ENCODE peak calls at places on chromosomes 5 and 9, in nine cellular contexts. Y is astrocyte of the spinal cord, C is LNCaP clone FGC, H is left ventricle myocardium inferior, Z is pancreas, X is A549, K is psoas muscle, L is hepatocyte, S is cardiac muscle cell. E is an unnamed sample.

GRCh38 chr5:54009357-54009756 is 301.0 kb downstream of the ARL15 start:
- DNase-seq in Y (no peak), K (no peak), L (no peak), H (no peak), Z (no peak), C (no peak), S (no peak), X (no peak), E (no peak)

GRCh38 chr5:163807781-163808180 is 302.4 kb downstream of the MAT2B start:
- DNase-seq in L (no peak), S (peak; percentile 44), H (no peak), K (no peak), C (no peak), Y (peak; percentile 23), Z (no peak), X (no peak), E (no peak)

GRCh38 chr9:71355884-71356283 is 234.5 kb upstream of the TRPM3 start:
- DNase-seq in X (peak; percentile 9), Z (no peak), C (no peak), K (no peak), H (no peak), S (no peak), L (no peak), Y (no peak), E (no peak)

GRCh38 chr5:155915626-155916025 is 411.3 kb upstream of the SGCD start:
- DNase-seq in X (no peak), S (no peak), L (no peak), Y (no peak), H (no peak), C (no peak), K (no peak), Z (no peak), E (no peak)

GRCh38 chr5:130720355-130720754 is 444.7 kb downstream of the HINT1 start:
- DNase-seq in Z (no peak), C (peak; percentile 7), H (no peak), X (peak; percentile 61), S (peak; percentile 72), Y (peak; percentile 71), L (peak; percentile 69), K (no peak), E (peak; percentile 35)

GRCh38 chr9:100350188-100350587 is 2.6 kb downstream of the TEX10 start:
- DNase-seq in L (no peak), Y (no peak), Z (no peak), X (no peak), S (no peak), H (no peak), K (no peak), C (no peak), E (peak; percentile 30)

GRCh38 chr9:93686127-93686879 is 109.9 kb downstream of the PHF2 start:
- DNase-seq in Y (no peak), H (no peak), S (no peak), L (no peak), X (no peak), C (no peak), Z (no peak), K (no peak), E (no peak)

GRCh38 chr5:112210430-112211005 is 208.6 kb downstream of the EPB41L4A start:
- DNase-seq in C (peak; percentile 11), L (peak; percentile 67), Z (peak; percentile 15), S (peak; percentile 63), K (no peak), Y (peak; percentile 46), H (no peak), X (peak; percentile 66), E (peak; percentile 24)

GRCh38 chr5:176167800-176168199 is 70.4 kb upstream of the SIMC1 start:
- DNase-seq in L (no peak), H (no peak), Y (no peak), Z (no peak), K (no peak), C (no peak), S (no peak), X (no peak), E (no peak)

GRCh38 chr9:106039151-106039935 is 345.0 kb downstream of the TMEM38B start:
- DNase-seq in X (no peak), Y (no peak), S (no peak), Z (no peak), K (no peak), H (no peak), L (no peak), C (no peak), E (no peak)

GRCh38 chr5:45521067-45521466 is 175.1 kb downstream of the HCN1 start:
- DNase-seq in X (peak; percentile 0), C (peak; percentile 2), Y (peak; percentile 60), H (no peak), Z (peak; percentile 38), K (no peak), S (peak; percentile 6), L (peak; percentile 64), E (peak; percentile 49)

GRCh38 chr5:67160985-67161384 is 35.6 kb downstream of the CD180 start:
- DNase-seq in S (peak; percentile 15), X (peak; percentile 58), L (no peak), K (no peak), Y (peak; percentile 59), C (peak; percentile 57), Z (no peak), H (no peak), E (no peak)

DNA sequence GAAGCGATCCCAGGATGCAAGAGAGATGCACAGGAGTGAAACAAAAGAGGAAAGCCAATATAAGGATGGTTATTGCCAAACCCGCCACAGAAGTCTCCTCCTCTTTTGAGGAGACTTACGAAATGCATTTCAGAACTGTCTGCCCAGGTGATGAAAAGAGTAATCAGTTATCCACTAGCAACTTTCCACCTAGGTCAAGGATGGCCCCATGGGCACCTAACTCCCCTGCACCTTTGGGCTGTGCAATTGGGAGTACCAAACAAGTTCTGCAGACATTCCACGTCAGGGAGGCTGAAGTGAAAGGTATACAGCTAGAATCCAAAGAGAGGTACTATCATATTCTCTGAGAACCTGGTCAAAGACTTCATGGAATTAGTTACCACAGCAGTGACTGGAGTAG is 25.7 kb downstream of the HMGCS1 start:
- DNase-seq in H (no peak), L (no peak), Z (no peak), Y (no peak), X (no peak), S (no peak), K (no peak), C (no peak), E (no peak)
- TF ChIP-seq CTCF in H (no peak), L (no peak), Z (no peak), Y (no peak), X (no peak), S (no peak), K (no peak), C (no peak), E (no peak)

GRCh38 chr5:119048246-119048645 is 22.6 kb upstream of the DMXL1 start:
- DNase-seq in K (no peak), S (no peak), H (no peak), Y (no peak), L (no peak), C (no peak), Z (no peak), X (no peak), E (no peak)
- TF ChIP-seq CTCF in K (no peak), S (no peak), H (no peak), Y (no peak), L (no peak), C (no peak), Z (no peak), X (no peak), E (no peak)

DNA sequence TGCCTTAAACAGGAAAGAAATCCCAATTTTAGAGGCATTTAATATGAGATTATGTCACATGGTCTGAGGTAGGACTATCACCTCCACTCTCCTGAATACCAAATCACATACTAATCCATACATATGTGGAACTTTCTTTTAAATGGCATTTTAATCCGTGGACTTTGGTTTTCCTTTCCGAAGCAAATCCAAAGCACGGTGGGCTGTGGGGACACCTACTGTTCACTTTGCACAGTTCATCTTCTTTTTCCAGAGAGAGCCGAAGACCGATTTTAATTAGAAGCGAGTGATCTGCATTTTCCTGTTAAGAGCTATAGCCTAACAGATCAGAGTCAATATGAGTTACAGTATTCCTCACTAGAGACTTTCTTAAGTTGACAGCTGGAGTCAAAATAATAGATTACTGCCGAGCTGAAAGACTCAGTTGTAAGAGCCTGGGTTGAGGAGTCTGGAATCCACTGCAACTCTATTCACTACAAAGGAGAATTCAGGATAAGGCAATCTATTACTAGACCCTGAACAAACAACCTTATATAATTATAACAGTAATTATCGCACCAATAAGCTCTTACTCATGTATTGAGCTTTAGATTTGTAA is 144.8 kb downstream of the TRPM6 start:
- DNase-seq in K (no peak), L (peak; percentile 39), Z (no peak), H (no peak), X (peak; percentile 33), S (peak; percentile 49), Y (peak; percentile 54), C (no peak), E (peak; percentile 11)
- TF ChIP-seq CTCF in K (peak; percentile 67), L (peak; percentile 79), Z (peak; percentile 22), H (peak; percentile 72), X (peak; percentile 66), S (peak; percentile 79), Y (peak; percentile 84), C (peak; percentile 73), E (peak; percentile 47)

DNA sequence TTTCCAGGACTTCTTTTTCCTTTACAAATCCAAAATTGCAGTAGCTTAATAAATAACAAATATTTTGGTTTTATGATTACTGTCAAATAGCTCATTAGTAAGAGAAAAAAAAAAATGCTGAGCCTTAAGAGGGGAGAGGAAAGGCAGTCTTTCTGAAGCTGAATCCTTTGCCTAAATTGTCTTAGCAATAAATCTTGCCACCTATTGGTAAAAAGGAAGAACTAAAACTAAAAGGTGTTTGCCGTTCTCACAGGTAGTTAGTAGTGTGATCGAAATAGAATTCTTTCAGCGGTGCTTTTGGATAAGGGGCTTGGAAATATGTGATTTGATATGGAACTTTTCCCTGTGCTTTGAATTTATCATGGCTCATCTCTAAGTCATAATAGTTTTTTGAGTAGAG is 31.2 kb downstream of the PIK3R1 start:
- DNase-seq in Y (no peak), X (no peak), S (no peak), L (no peak), H (no peak), Z (no peak), K (no peak), C (no peak), E (no peak)
- TF ChIP-seq CTCF in Y (peak; percentile 4), X (peak; percentile 21), S (no peak), L (peak; percentile 17), H (no peak), Z (peak; percentile 7), K (no peak), C (peak; percentile 22), E (no peak)

GRCh38 chr9:113612216-113612747 is 148.8 kb downstream of the RGS3 start:
- DNase-seq in S (no peak), X (no peak), L (no peak), Z (no peak), Y (no peak), C (no peak), H (no peak), K (no peak), E (no peak)

GRCh38 chr9:113609562-113610318 is 146.2 kb downstream of the RGS3 start:
- DNase-seq in X (no peak), L (peak; percentile 56), H (peak; percentile 87), Z (peak; percentile 81), K (peak; percentile 76), C (no peak), Y (no peak), S (peak; percentile 96), E (no peak)

GRCh38 chr9:113604393-113604792 is 140.9 kb downstream of the RGS3 start:
- DNase-seq in C (no peak), Y (no peak), Z (no peak), H (no peak), X (no peak), L (no peak), S (no peak), K (no peak), E (no peak)

GRCh38 chr9:113611461-113612215 is 148.1 kb downstream of the RGS3 start:
- DNase-seq in S (no peak), L (no peak), X (no peak), H (no peak), Z (no peak), Y (no peak), K (no peak), C (no peak), E (no peak)

GRCh38 chr9:113608082-113608685 is 144.7 kb downstream of the RGS3 start:
- DNase-seq in Y (no peak), X (no peak), C (no peak), K (no peak), L (no peak), S (no peak), H (no peak), Z (no peak), E (no peak)
- TF ChIP-seq CTCF in Y (no peak), X (no peak), C (no peak), K (no peak), L (no peak), S (no peak), H (no peak), Z (no peak), E (no peak)

E was measured in NB4.